ENCODE peak calls at places on chromosomes 12 and 14, in nine cellular contexts. One of them, this sample, is unnamed.

GRCh38 chr12:19388131-19388549 is 51.2 kb upstream of the AEBP2 start:
- DNase-seq in effector CD4-positive, alpha-beta T cell: no peak
- DNase-seq in occipital lobe: no peak
- DNase-seq in NCI-H1694: no peak
- DNase-seq in ovary: no peak
- DNase-seq in GM18507: no peak
- DNase-seq in central memory CD4-positive, alpha-beta T cell: no peak
- DNase-seq in activated T-helper 1 cell treated with Interleukin-2 at 50 U/mL for 16 hours: no peak
- DNase-seq in hepatocyte: no peak
- DNase-seq in this sample: no peak

GRCh38 chr12:105189293-105189692 is 46.7 kb downstream of the APPL2 start:
- DNase-seq in activated T-helper 1 cell treated with Interleukin-2 at 50 U/mL for 16 hours: no peak
- DNase-seq in occipital lobe: no peak
- DNase-seq in NCI-H1694: no peak
- DNase-seq in effector CD4-positive, alpha-beta T cell: no peak
- DNase-seq in ovary: no peak
- DNase-seq in GM18507: no peak
- DNase-seq in hepatocyte: no peak
- DNase-seq in central memory CD4-positive, alpha-beta T cell: no peak
- DNase-seq in this sample: no peak

GRCh38 chr14:63896278-63896720 is 43.5 kb downstream of the SYNE2 start:
- DNase-seq in activated T-helper 1 cell treated with Interleukin-2 at 50 U/mL for 16 hours: no peak
- DNase-seq in central memory CD4-positive, alpha-beta T cell: no peak
- DNase-seq in hepatocyte: peak
- DNase-seq in NCI-H1694: no peak
- DNase-seq in effector CD4-positive, alpha-beta T cell: no peak
- DNase-seq in ovary: peak
- DNase-seq in GM18507: no peak
- DNase-seq in occipital lobe: no peak
- DNase-seq in this sample: no peak

GRCh38 chr12:107449891-107450290 is 235.7 kb upstream of the PWP1 start:
- DNase-seq in occipital lobe: no peak
- DNase-seq in activated T-helper 1 cell treated with Interleukin-2 at 50 U/mL for 16 hours: no peak
- DNase-seq in GM18507: no peak
- DNase-seq in ovary: no peak
- DNase-seq in effector CD4-positive, alpha-beta T cell: no peak
- DNase-seq in hepatocyte: no peak
- DNase-seq in NCI-H1694: no peak
- DNase-seq in central memory CD4-positive, alpha-beta T cell: no peak
- DNase-seq in this sample: no peak

GRCh38 chr12:19546611-19547162 is 107.4 kb downstream of the AEBP2 start:
- DNase-seq in ovary: no peak
- DNase-seq in activated T-helper 1 cell treated with Interleukin-2 at 50 U/mL for 16 hours: no peak
- DNase-seq in occipital lobe: peak
- DNase-seq in central memory CD4-positive, alpha-beta T cell: no peak
- DNase-seq in hepatocyte: no peak
- DNase-seq in NCI-H1694: no peak
- DNase-seq in effector CD4-positive, alpha-beta T cell: no peak
- DNase-seq in GM18507: no peak
- DNase-seq in this sample: no peak

GRCh38 chr12:116968986-116969385 is 58.2 kb downstream of the FBXW8 start:
- DNase-seq in activated T-helper 1 cell treated with Interleukin-2 at 50 U/mL for 16 hours: no peak
- DNase-seq in occipital lobe: no peak
- DNase-seq in GM18507: no peak
- DNase-seq in central memory CD4-positive, alpha-beta T cell: no peak
- DNase-seq in NCI-H1694: no peak
- DNase-seq in hepatocyte: no peak
- DNase-seq in ovary: no peak
- DNase-seq in effector CD4-positive, alpha-beta T cell: no peak
- DNase-seq in this sample: no peak

GRCh38 chr14:25034803-25035681 is 14.9 kb downstream of the STXBP6 start:
- DNase-seq in effector CD4-positive, alpha-beta T cell: no peak
- DNase-seq in central memory CD4-positive, alpha-beta T cell: no peak
- DNase-seq in NCI-H1694: no peak
- DNase-seq in hepatocyte: peak
- DNase-seq in ovary: no peak
- DNase-seq in activated T-helper 1 cell treated with Interleukin-2 at 50 U/mL for 16 hours: no peak
- DNase-seq in GM18507: no peak
- DNase-seq in occipital lobe: no peak
- DNase-seq in this sample: no peak

GRCh38 chr14:105589161-105589925 is 63.0 kb downstream of the TMEM121 start:
- DNase-seq in GM18507: no peak
- DNase-seq in ovary: no peak
- DNase-seq in occipital lobe: no peak
- DNase-seq in effector CD4-positive, alpha-beta T cell: no peak
- DNase-seq in hepatocyte: no peak
- DNase-seq in NCI-H1694: no peak
- DNase-seq in activated T-helper 1 cell treated with Interleukin-2 at 50 U/mL for 16 hours: no peak
- DNase-seq in central memory CD4-positive, alpha-beta T cell: no peak
- DNase-seq in this sample: no peak

GRCh38 chr12:45994736-45995135 is 4.4 kb upstream of the SCAF11 start:
- DNase-seq in activated T-helper 1 cell treated with Interleukin-2 at 50 U/mL for 16 hours: no peak
- DNase-seq in occipital lobe: peak
- DNase-seq in hepatocyte: no peak
- DNase-seq in GM18507: no peak
- DNase-seq in ovary: no peak
- DNase-seq in NCI-H1694: no peak
- DNase-seq in effector CD4-positive, alpha-beta T cell: no peak
- DNase-seq in central memory CD4-positive, alpha-beta T cell: no peak
- DNase-seq in this sample: no peak

GRCh38 chr12:52819021-52819420 is 5.1 kb upstream of the KRT4 start:
- DNase-seq in ovary: no peak
- DNase-seq in activated T-helper 1 cell treated with Interleukin-2 at 50 U/mL for 16 hours: no peak
- DNase-seq in occipital lobe: no peak
- DNase-seq in NCI-H1694: no peak
- DNase-seq in central memory CD4-positive, alpha-beta T cell: no peak
- DNase-seq in hepatocyte: peak
- DNase-seq in GM18507: no peak
- DNase-seq in effector CD4-positive, alpha-beta T cell: no peak
- DNase-seq in this sample: no peak